ENCODE peak calls at places on chromosomes 5 and 9, in ten cellular contexts. P is brain microvascular endothelial cell, F is AG20443, T is upper lobe of right lung, W is choroid plexus epithelial cell, R is activated gamma-delta T cell treated with Interleukin-2 at 50 U/mL for 16 hours, I is H1, A is H9, V is body of pancreas, N is retina. U is an unnamed sample.

GRCh38 chr9:124784503-124784902 is 7.6 kb downstream of the OLFML2A start:
- DNase-seq in W (peak), I (no peak), T (no peak), A (no peak), P (no peak), N (no peak), V (no peak), R (no peak), F (peak), U (no peak)

GRCh38 chr9:68625559-68625958 is 79.5 kb upstream of the PIP5K1B start:
- DNase-seq in N (no peak), A (no peak), I (no peak), V (peak), R (no peak), W (no peak), P (no peak), F (no peak), T (no peak), U (no peak)

GRCh38 chr9:250039-250438 is 35.4 kb downstream of the DOCK8 start:
- DNase-seq in A (no peak), W (no peak), F (no peak), R (no peak), T (no peak), I (no peak), V (no peak), N (no peak), P (no peak), U (no peak)

GRCh38 chr9:129253820-129254381 is 75.8 kb upstream of the IER5L start:
- DNase-seq in F (no peak), R (no peak), P (peak), T (peak), I (no peak), W (peak), A (no peak), V (peak), N (peak), U (no peak)

GRCh38 chr9:121686930-121687541 is 35.6 kb downstream of the DAB2IP start:
- DNase-seq in V (peak), I (peak), P (peak), T (peak), F (peak), A (peak), R (peak), W (peak), N (peak), U (peak)

GRCh38 chr9:69444021-69444420 is 119.0 kb downstream of the ENTREP1 start:
- DNase-seq in A (no peak), R (no peak), V (no peak), F (peak), I (no peak), W (no peak), N (no peak), T (peak), P (peak), U (no peak)

GRCh38 chr5:164051745-164052144 is 546.3 kb downstream of the MAT2B start:
- DNase-seq in P (no peak), N (no peak), A (no peak), I (no peak), F (no peak), R (no peak), W (peak), V (no peak), T (no peak), U (no peak)

GRCh38 chr9:121298689-121299112 is 30.7 kb downstream of the GSN start:
- DNase-seq in P (no peak), F (no peak), R (no peak), I (no peak), T (no peak), N (no peak), A (no peak), W (no peak), V (no peak), U (no peak)

GRCh38 chr5:125961150-125961549 is 462.1 kb upstream of the GRAMD2B start:
- DNase-seq in R (no peak), V (no peak), I (no peak), W (no peak), N (no peak), T (no peak), P (no peak), A (no peak), F (no peak), U (no peak)

GRCh38 chr5:173314166-173314952 is 13.9 kb downstream of the STC2 start:
- DNase-seq in I (no peak), T (no peak), A (no peak), N (peak), V (no peak), R (no peak), P (no peak), W (no peak), F (no peak), U (no peak)

GRCh38 chr9:112061152-112061740 is 113.9 kb downstream of the SUSD1 start:
- DNase-seq in W (peak), T (peak), F (peak), A (no peak), P (peak), R (peak), N (no peak), V (peak), I (no peak), U (no peak)

GRCh38 chr9:13140843-13141592 is 138.5 kb downstream of the MPDZ start:
- DNase-seq in V (no peak), I (no peak), T (no peak), P (no peak), R (no peak), W (peak), A (no peak), F (peak), N (no peak), U (no peak)

GRCh38 chr5:151075698-151076331 is 5.0 kb downstream of the TNIP1 start:
- DNase-seq in W (no peak), I (no peak), R (no peak), P (peak), T (peak), A (no peak), N (no peak), F (peak), V (peak), U (no peak)

GRCh38 chr5:82312373-82312856 is 34.3 kb upstream of the RPS23 start:
- DNase-seq in R (peak), T (no peak), P (peak), V (peak), I (peak), A (peak), W (peak), N (peak), F (peak), U (peak)

GRCh38 chr5:125461641-125462072 is 715.2 kb upstream of the ZNF608 start:
- DNase-seq in W (peak), I (no peak), P (no peak), A (no peak), N (no peak), T (no peak), F (no peak), R (no peak), V (no peak), U (no peak)

GRCh38 chr5:1641041-1641440 is 117.3 kb upstream of the LPCAT1 start:
- DNase-seq in I (no peak), W (no peak), R (no peak), V (no peak), T (peak), N (no peak), P (no peak), F (no peak), A (no peak), U (no peak)

GRCh38 chr5:142816577-142816976 is 46.4 kb downstream of the ARHGAP26 start:
- DNase-seq in N (peak), P (peak), T (peak), A (no peak), I (no peak), F (peak), R (no peak), V (peak), W (peak), U (no peak)

GRCh38 chr9:126719677-126720435 is 85.0 kb upstream of the ZBTB43 start:
- DNase-seq in W (peak), P (peak), R (peak), N (peak), V (peak), F (peak), T (peak), I (peak), A (peak), U (peak)

GRCh38 chr5:157516626-157517325 is 56.8 kb downstream of the NIPAL4 start:
- DNase-seq in I (no peak), V (peak), F (peak), N (no peak), T (no peak), W (peak), A (no peak), P (peak), R (no peak), U (no peak)

U was measured in NT2/D1.